ENCODE peak calls at places on chromosomes 4 and X, in five cellular contexts. A, Y, S, V and E are unnamed samples.

GRCh38 chr4:184422378-184422777 is 52.0 kb downstream of the IRF2 start:
- DNase-seq in A (no peak), V (no peak), S (no peak), Y (no peak), E (no peak)

GRCh38 chr4:70838972-70839536 is 636 bp downstream of the GRSF1 start:
- DNase-seq in V (peak), Y (peak), A (peak), S (peak), E (no peak)

GRCh38 chr4:7717161-7717560 is 222.5 kb downstream of the AFAP1 start:
- DNase-seq in A (no peak), V (no peak), Y (no peak), S (no peak), E (no peak)

GRCh38 chr4:175147233-175147632 is 229.1 kb downstream of the ADAM29 start:
- DNase-seq in A (no peak), S (no peak), V (no peak), Y (no peak), E (no peak)

GRCh38 chr4:112321768-112322684 is 24.9 kb downstream of the ALPK1 start:
- DNase-seq in Y (peak), V (peak), S (peak), A (peak), E (peak)

GRCh38 chrX:117985241-117985640 is 131.4 kb downstream of the KLHL13 start:
- DNase-seq in V (no peak), Y (no peak), S (no peak), A (peak), E (no peak)

GRCh38 chr4:77360451-77360850 is 203.4 kb downstream of the CCNG2 start:
- DNase-seq in Y (no peak), V (no peak), S (no peak), A (no peak), E (no peak)

GRCh38 chrX:22742174-22742573 is 257.6 kb upstream of the DDX53 start:
- DNase-seq in S (no peak), Y (peak), A (no peak), V (peak), E (peak)

GRCh38 chrX:17206584-17206983 is 168.4 kb upstream of the NHS start:
- DNase-seq in V (no peak), S (no peak), A (no peak), Y (no peak), E (no peak)

GRCh38 chr4:24521544-24521943 is 62.8 kb downstream of the DHX15 start:
- DNase-seq in Y (no peak), A (no peak), S (no peak), V (no peak), E (no peak)

GRCh38 chr4:3520796-3521600 is 11.2 kb downstream of the LRPAP1 start:
- DNase-seq in Y (no peak), V (no peak), S (peak), A (no peak), E (no peak)

GRCh38 chr4:39365360-39365759 is 802 bp downstream of the RFC1 start:
- DNase-seq in A (no peak), S (no peak), Y (no peak), V (no peak), E (no peak)

GRCh38 chr4:16496501-16496900 is 270.2 kb upstream of the TAPT1 start:
- DNase-seq in Y (peak), A (no peak), V (peak), S (no peak), E (peak)

GRCh38 chrX:74230094-74230493 is 73.9 kb upstream of the ZCCHC13 start:
- DNase-seq in A (no peak), Y (no peak), S (no peak), V (no peak), E (no peak)

GRCh38 chr4:91851456-91851855 is 452.3 kb upstream of the GRID2 start:
- DNase-seq in V (no peak), A (no peak), S (no peak), Y (no peak), E (no peak)

GRCh38 chr4:151641167-151641566 is 119.6 kb downstream of the GATB start:
- DNase-seq in A (peak), V (peak), Y (peak), S (no peak), E (peak)

GRCh38 chr4:90542216-90542615 is 415.0 kb downstream of the CCSER1 start:
- DNase-seq in A (no peak), Y (no peak), V (no peak), S (no peak), E (no peak)

GRCh38 chrX:115018040-115018647 is 728 bp upstream of the IL13RA2 start:
- DNase-seq in S (no peak), V (no peak), A (no peak), Y (no peak), E (no peak)

GRCh38 chr4:112277705-112278448 is 7.8 kb downstream of the TIFA start:
- DNase-seq in A (no peak), Y (peak), S (no peak), V (no peak), E (no peak)

GRCh38 chr4:180281726-180282125 is 1961.5 kb upstream of the TENM3 start:
- DNase-seq in A (no peak), S (no peak), Y (no peak), V (no peak), E (no peak)

GRCh38 chrX:68801737-68802290 is 27.0 kb upstream of the EFNB1 start:
- DNase-seq in Y (no peak), V (no peak), S (no peak), A (no peak), E (no peak)

GRCh38 chrX:95893632-95894031 is 791.0 kb upstream of the DIAPH2 start:
- DNase-seq in Y (no peak), V (peak), S (no peak), A (no peak), E (no peak)

GRCh38 chr4:89267392-89267791 is 40.2 kb downstream of the GPRIN3 start:
- DNase-seq in A (no peak), Y (no peak), V (no peak), S (no peak), E (no peak)

GRCh38 chrX:68196939-68197791 is 236.1 kb downstream of the OPHN1 start:
- DNase-seq in S (no peak), A (peak), Y (peak), V (peak), E (peak)

GRCh38 chr4:110611968-110612447 is 10.9 kb downstream of the PITX2 start:
- DNase-seq in S (no peak), Y (no peak), V (no peak), A (no peak), E (no peak)

DNA sequence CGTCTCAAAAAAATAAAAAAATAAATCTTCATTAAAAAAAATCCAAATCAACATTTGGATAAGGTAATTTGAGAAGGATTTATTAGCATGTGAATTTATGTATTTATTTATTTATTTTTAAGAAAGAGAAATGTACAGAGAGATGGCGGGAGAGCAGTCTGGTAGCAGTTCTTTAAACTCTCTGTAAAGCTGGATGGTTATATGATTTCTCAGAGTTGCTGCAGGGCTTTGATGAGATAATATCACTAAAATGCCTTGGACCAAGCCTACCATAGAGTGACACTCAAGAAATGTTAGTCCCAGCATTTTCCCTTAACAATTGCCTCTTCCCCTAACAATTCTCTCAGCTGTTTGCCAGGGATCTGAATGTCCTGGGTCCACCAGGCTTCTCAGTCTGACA is 103.4 kb upstream of the LNX1 start:
- DNase-seq in V (no peak), Y (peak), S (no peak), A (no peak), E (no peak)
- TF ChIP-seq CTCF in V (no peak), Y (no peak), S (no peak), A (no peak), E (no peak)

GRCh38 chr4:121900132-121900983 is 30.1 kb upstream of the BBS7 start:
- DNase-seq in Y (peak), A (peak), V (peak), S (peak), E (peak)

GRCh38 chr4:121898150-121898549 is 27.9 kb upstream of the BBS7 start:
- DNase-seq in A (peak), V (no peak), S (no peak), Y (no peak), E (no peak)
- TF ChIP-seq CTCF in A (no peak), V (no peak), S (no peak), Y (no peak), E (no peak)

GRCh38 chr4:119039779-119040178 is 95.9 kb upstream of the MYOZ2 start:
- DNase-seq in V (no peak), A (peak), S (no peak), Y (no peak), E (no peak)
- TF ChIP-seq CTCF in V (peak), A (no peak), S (no peak), Y (peak), E (no peak)

GRCh38 chr4:73704314-73705055 is 35.9 kb upstream of the CXCL8 start:
- DNase-seq in A (peak), S (peak), Y (peak), V (peak), E (peak)

GRCh38 chr4:73706811-73707210 is 33.6 kb upstream of the CXCL8 start:
- DNase-seq in Y (no peak), S (no peak), A (no peak), V (no peak), E (no peak)

GRCh38 chr4:73707269-73707875 is 33.0 kb upstream of the CXCL8 start:
- DNase-seq in V (no peak), S (no peak), A (no peak), Y (no peak), E (no peak)

GRCh38 chr4:73705056-73705432 is 35.3 kb upstream of the CXCL8 start:
- DNase-seq in V (peak), Y (peak), A (peak), S (no peak), E (no peak)

DNA sequence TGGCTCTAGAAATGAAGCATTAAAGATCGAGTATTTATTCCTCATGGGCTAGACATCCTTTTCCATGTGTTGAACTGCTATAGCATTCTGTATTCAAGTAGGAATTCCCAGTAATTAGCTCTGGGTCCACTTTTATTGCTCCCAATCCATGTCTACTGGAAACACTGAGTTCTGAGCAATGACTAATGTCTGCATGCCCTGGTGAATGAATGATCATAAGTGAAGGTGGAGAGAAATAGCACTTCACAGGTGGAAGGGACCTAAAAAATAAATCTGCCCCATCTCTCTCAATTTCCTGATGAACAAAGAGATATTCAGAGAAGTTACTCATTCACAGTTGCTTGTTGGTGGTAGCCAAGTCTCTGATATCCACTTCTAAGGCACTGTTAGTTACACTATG is 34.6 kb upstream of the CXCL8 start:
- DNase-seq in V (no peak), S (no peak), Y (no peak), A (no peak), E (no peak)
- TF ChIP-seq CTCF in V (no peak), S (no peak), Y (no peak), A (no peak), E (no peak)

DNA sequence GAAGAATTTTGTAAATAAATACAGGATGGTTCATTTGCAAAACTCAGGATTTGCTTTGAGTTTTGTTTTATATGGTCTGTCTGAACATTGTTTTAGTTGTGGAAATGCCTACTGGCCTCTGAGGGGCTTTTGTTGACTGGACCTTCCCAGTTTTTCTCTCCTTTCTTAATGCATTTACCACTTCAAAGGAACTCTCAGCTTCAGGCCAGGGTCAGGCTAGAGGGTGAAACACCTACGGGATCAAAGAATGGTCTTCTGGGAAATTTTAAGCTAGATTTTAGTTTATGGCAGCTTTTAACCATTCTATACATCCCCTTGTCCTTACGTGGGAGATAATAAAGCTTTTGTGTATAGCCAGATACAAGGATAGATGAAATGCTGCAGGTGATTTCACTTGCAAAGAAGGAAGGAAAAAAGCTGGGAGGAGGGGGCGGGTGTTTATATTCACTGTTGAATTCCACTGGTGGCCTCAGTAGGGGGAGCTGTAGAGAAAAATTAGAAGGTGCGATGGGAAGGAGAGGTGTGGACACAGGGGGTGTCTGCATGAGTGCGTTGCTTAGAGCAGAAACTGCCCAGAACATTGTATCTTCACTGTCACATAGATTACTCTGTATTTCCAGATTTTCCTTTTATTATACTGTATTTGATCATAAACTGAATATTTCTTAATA is 151.8 kb downstream of the TSPAN5 start:
- DNase-seq in S (no peak), A (no peak), V (no peak), Y (no peak), E (no peak)
- TF ChIP-seq CTCF in S (no peak), A (peak), V (peak), Y (peak), E (no peak)